ENCODE peak calls at places on chromosome 15, in five cellular contexts. J is globus pallidus, V is AG08396, I is fibroblast of the aortic adventitia, L is cardiac muscle cell. R is an unnamed sample.
A peak's percentile ranks its signal among the peaks of the same experiment; 100 is the strongest.

GRCh38 chr15:40238927-40239591 is at the start of gene PAK6:
- DNase-seq in J (no peak), V (peak; percentile 85), I (peak; percentile 32), L (peak; percentile 69), R (peak; percentile 35)

GRCh38 chr15:73626072-73626471 is 7.1 kb downstream of the NPTN start:
- DNase-seq in J (no peak), V (no peak), I (no peak), L (no peak), R (no peak)

GRCh38 chr15:78220713-78221112 is 13.7 kb downstream of the ACSBG1 start:
- DNase-seq in J (no peak), V (no peak), I (no peak), L (no peak), R (no peak)

GRCh38 chr15:81744364-81744763 is 301.5 kb downstream of the MEX3B start:
- DNase-seq in J (no peak), V (no peak), I (no peak), L (no peak), R (no peak)

GRCh38 chr15:32993285-32993684 is 201.2 kb downstream of the FMN1 start:
- DNase-seq in J (no peak), V (no peak), I (peak; percentile 58), L (peak; percentile 25), R (peak; percentile 53)

GRCh38 chr15:83327041-83327440 is 42.6 kb upstream of the BNC1 start:
- DNase-seq in J (no peak), V (no peak), I (no peak), L (no peak), R (no peak)

GRCh38 chr15:68691667-68692066 is 112.9 kb downstream of the CORO2B start:
- DNase-seq in J (no peak), V (no peak), I (no peak), L (peak; percentile 58), R (no peak)

GRCh38 chr15:71226536-71227455 is 111.5 kb downstream of the THSD4 start:
- DNase-seq in J (no peak), V (no peak), I (no peak), L (no peak), R (no peak)

GRCh38 chr15:45646220-45646619 is 11.4 kb downstream of the SQOR start:
- DNase-seq in J (no peak), V (no peak), I (peak; percentile 71), L (no peak), R (peak; percentile 71)

GRCh38 chr15:74060251-74060650 is 22.1 kb downstream of the GOLGA6A start:
- DNase-seq in J (no peak), V (no peak), I (no peak), L (no peak), R (no peak)

GRCh38 chr15:82047493-82048446 is 2.0 kb upstream of the MEX3B start:
- DNase-seq in J (peak; percentile 62), V (no peak), I (peak; percentile 11), L (peak; percentile 53), R (no peak)

GRCh38 chr15:64138542-64138941 is 13.0 kb upstream of the SNX22 start:
- DNase-seq in J (no peak), V (no peak), I (no peak), L (no peak), R (no peak)

GRCh38 chr15:24956131-24956838 is 1.5 kb downstream of the SNRPN start:
- DNase-seq in J (peak; percentile 77), V (peak; percentile 81), I (peak; percentile 74), L (peak; percentile 79), R (peak; percentile 37)

GRCh38 chr15:31384568-31384967 is 57.9 kb downstream of the KLF13 start:
- DNase-seq in J (no peak), V (no peak), I (no peak), L (no peak), R (no peak)

GRCh38 chr15:59362339-59362738 is 10.3 kb downstream of the MYO1E start:
- DNase-seq in J (no peak), V (no peak), I (no peak), L (no peak), R (no peak)

GRCh38 chr15:43883571-43883970 is 56.8 kb downstream of the WDR76 start:
- DNase-seq in J (no peak), V (no peak), I (no peak), L (no peak), R (no peak)

GRCh38 chr15:55907797-55908196 is 85.6 kb downstream of the NEDD4 start:
- DNase-seq in J (no peak), V (peak; percentile 71), I (peak; percentile 97), L (no peak), R (peak; percentile 98)

GRCh38 chr15:62940755-62941361 is 101.7 kb upstream of the TPM1 start:
- DNase-seq in J (peak; percentile 51), V (peak; percentile 90), I (peak; percentile 92), L (no peak), R (peak; percentile 94)

GRCh38 chr15:40008061-40008460 is 30.9 kb downstream of the SRP14 start:
- DNase-seq in J (no peak), V (no peak), I (no peak), L (no peak), R (no peak)

GRCh38 chr15:51926808-51927207 is 44.8 kb downstream of the LEO1 start:
- DNase-seq in J (no peak), V (no peak), I (no peak), L (no peak), R (no peak)

GRCh38 chr15:32112101-32112500 is 81.8 kb downstream of the CHRNA7 start:
- DNase-seq in J (no peak), V (no peak), I (no peak), L (no peak), R (no peak)

GRCh38 chr15:90037510-90037860 is 36.4 kb downstream of the ZNF710 start:
- DNase-seq in J (no peak), V (peak; percentile 69), I (peak; percentile 46), L (no peak), R (peak; percentile 77)

GRCh38 chr15:40146037-40146436 is 14.8 kb upstream of the BUB1B start:
- DNase-seq in J (no peak), V (peak; percentile 34), I (peak; percentile 26), L (no peak), R (peak; percentile 43)

GRCh38 chr15:25238716-25239470 is 199.9 kb downstream of the UBE3A start:
- DNase-seq in J (no peak), V (no peak), I (no peak), L (no peak), R (no peak)

GRCh38 chr15:63050737-63051700 is 8.5 kb downstream of the TPM1 start:
- DNase-seq in J (no peak), V (peak; percentile 34), I (peak; percentile 87), L (no peak), R (peak; percentile 95)

R was measured in HCEC 1CT.